ENCODE peak calls at places on chromosomes 13 and 19, in five cellular contexts. V is thoracic aorta; Q is astrocyte; U is PC-3; N is CD8-positive, alpha-beta T cell. Y is an unnamed sample.

GRCh38 chr19:53982611-53983010 is 8.8 kb upstream of the CACNG6 start:
- DNase-seq in U (peak; percentile 67), V (no peak), N (peak; percentile 13), Q (no peak), Y (peak; percentile 34)

GRCh38 chr13:45224181-45224580 is 23.3 kb upstream of the KCTD4 start:
- DNase-seq in Q (peak; percentile 36), V (no peak), U (no peak), N (no peak), Y (no peak)

GRCh38 chr13:44895584-44895983 is 93.7 kb downstream of the NUFIP1 start:
- DNase-seq in Q (no peak), V (no peak), U (no peak), N (no peak), Y (no peak)

GRCh38 chr19:30564551-30565011 is 192.4 kb downstream of the ZNF536 start:
- DNase-seq in U (no peak), N (no peak), Q (no peak), V (no peak), Y (no peak)

GRCh38 chr13:21637296-21637695 is 33.3 kb upstream of the MICU2 start:
- DNase-seq in Q (peak; percentile 68), U (peak; percentile 96), N (peak; percentile 33), V (no peak), Y (peak; percentile 88)

GRCh38 chr13:25525884-25526283 is 154.1 kb downstream of the ATP8A2 start:
- DNase-seq in U (no peak), N (no peak), V (no peak), Q (no peak), Y (no peak)

GRCh38 chr19:38062959-38063786 is 156.2 kb downstream of the SIPA1L3 start:
- DNase-seq in N (no peak), Q (peak; percentile 31), V (no peak), U (no peak), Y (no peak)

GRCh38 chr13:100363874-100364273 is 224.7 kb downstream of the GGACT start:
- DNase-seq in V (no peak), N (no peak), Q (peak; percentile 61), U (peak; percentile 79), Y (no peak)

GRCh38 chr13:112968910-112969691 is at the start of gene MCF2L:
- DNase-seq in N (peak; percentile 63), V (no peak), U (peak; percentile 45), Q (peak; percentile 16), Y (peak; percentile 63)

GRCh38 chr19:7970716-7971448 is 27.4 kb upstream of the TIMM44 start:
- DNase-seq in Q (no peak), U (peak; percentile 76), N (peak; percentile 15), V (no peak), Y (peak; percentile 29)

GRCh38 chr13:41274881-41275280 is 11.5 kb upstream of the MTRF1 start:
- DNase-seq in V (no peak), N (no peak), U (no peak), Q (no peak), Y (no peak)

GRCh38 chr19:342801-343421 is 1.7 kb downstream of the MIER2 start:
- DNase-seq in V (no peak), Q (peak; percentile 95), N (no peak), U (peak; percentile 82), Y (peak; percentile 59)

GRCh38 chr19:48967346-48968178 is 2.5 kb downstream of the FTL start:
- DNase-seq in Q (peak; percentile 42), N (no peak), U (no peak), V (no peak), Y (no peak)

GRCh38 chr19:48670699-48671455 is 1.9 kb downstream of the NTN5 start:
- DNase-seq in U (no peak), V (no peak), N (no peak), Q (no peak), Y (no peak)

GRCh38 chr19:20470345-20471119 is 95.0 kb downstream of the ZNF737 start:
- DNase-seq in U (no peak), Q (no peak), N (no peak), V (no peak), Y (no peak)

GRCh38 chr19:958967-959685 is 25.0 kb upstream of the WDR18 start:
- DNase-seq in U (peak; percentile 76), Q (peak; percentile 57), N (no peak), V (no peak), Y (no peak)

GRCh38 chr13:20431080-20431479 is 94.6 kb downstream of the CRYL1 start:
- DNase-seq in Q (no peak), U (no peak), V (no peak), N (no peak), Y (no peak)

GRCh38 chr13:29918845-29919244 is 68.4 kb upstream of the UBL3 start:
- DNase-seq in Q (peak; percentile 92), U (peak; percentile 95), N (no peak), V (no peak), Y (no peak)

GRCh38 chr19:46390121-46390858 is 23.1 kb downstream of the CCDC8 start:
- DNase-seq in U (no peak), N (no peak), V (no peak), Q (no peak), Y (no peak)

GRCh38 chr19:47097396-47098217 is 16.0 kb downstream of the ZC3H4 start:
- DNase-seq in Q (peak; percentile 47), V (peak; percentile 36), N (no peak), U (no peak), Y (peak; percentile 42)

GRCh38 chr13:79062291-79062690 is 343.8 kb downstream of the RBM26 start:
- DNase-seq in U (no peak), N (no peak), V (no peak), Q (no peak), Y (no peak)

GRCh38 chr13:59332966-59333365 is 830.8 kb downstream of the DIAPH3 start:
- DNase-seq in V (no peak), Q (no peak), U (no peak), N (no peak), Y (no peak)

GRCh38 chr19:9848060-9848459 is 12.9 kb downstream of the PIN1 start:
- DNase-seq in Q (no peak), U (peak; percentile 49), N (peak; percentile 46), V (no peak), Y (no peak)

GRCh38 chr13:49540552-49540951 is 44.8 kb downstream of the PHF11 start:
- DNase-seq in U (peak; percentile 7), V (no peak), Q (peak; percentile 76), N (no peak), Y (no peak)

GRCh38 chr19:47663435-47663910 is 49.7 kb upstream of the EHD2 start:
- DNase-seq in U (peak; percentile 89), N (no peak), V (no peak), Q (peak; percentile 99), Y (no peak)

GRCh38 chr13:112747256-112747655 is 57.4 kb downstream of the ATP11A start:
- DNase-seq in N (no peak), Q (no peak), V (no peak), U (no peak), Y (no peak)

GRCh38 chr19:48963371-48964204 is 1.5 kb upstream of the FTL start:
- DNase-seq in V (peak; percentile 33), U (peak; percentile 43), Q (peak; percentile 51), N (peak; percentile 65), Y (peak; percentile 85)

GRCh38 chr13:80137994-80138393 is 202.9 kb downstream of the SPRY2 start:
- DNase-seq in V (no peak), U (no peak), Q (no peak), N (no peak), Y (no peak)

GRCh38 chr13:113938246-113938645 is 35.6 kb downstream of the C13orf46 start:
- DNase-seq in N (no peak), Q (no peak), U (no peak), V (no peak), Y (no peak)

GRCh38 chr19:43648633-43649032 is 9.0 kb upstream of the CADM4 start:
- DNase-seq in Q (no peak), V (no peak), N (no peak), U (no peak), Y (no peak)

GRCh38 chr19:4979211-4979807 is 10.4 kb downstream of the KDM4B start:
- DNase-seq in V (no peak), U (no peak), Q (no peak), N (no peak), Y (no peak)

GRCh38 chr19:3525052-3525451 is 13.9 kb upstream of the TEKTIP1 start:
- DNase-seq in N (no peak), Q (no peak), U (no peak), V (no peak), Y (no peak)
- H3K4me3 ChIP-seq in N (no peak overlapping the region), Q (no peak overlapping the region), U (no peak overlapping the region), V (no peak overlapping the region), Y (no peak overlapping the region)

DNA sequence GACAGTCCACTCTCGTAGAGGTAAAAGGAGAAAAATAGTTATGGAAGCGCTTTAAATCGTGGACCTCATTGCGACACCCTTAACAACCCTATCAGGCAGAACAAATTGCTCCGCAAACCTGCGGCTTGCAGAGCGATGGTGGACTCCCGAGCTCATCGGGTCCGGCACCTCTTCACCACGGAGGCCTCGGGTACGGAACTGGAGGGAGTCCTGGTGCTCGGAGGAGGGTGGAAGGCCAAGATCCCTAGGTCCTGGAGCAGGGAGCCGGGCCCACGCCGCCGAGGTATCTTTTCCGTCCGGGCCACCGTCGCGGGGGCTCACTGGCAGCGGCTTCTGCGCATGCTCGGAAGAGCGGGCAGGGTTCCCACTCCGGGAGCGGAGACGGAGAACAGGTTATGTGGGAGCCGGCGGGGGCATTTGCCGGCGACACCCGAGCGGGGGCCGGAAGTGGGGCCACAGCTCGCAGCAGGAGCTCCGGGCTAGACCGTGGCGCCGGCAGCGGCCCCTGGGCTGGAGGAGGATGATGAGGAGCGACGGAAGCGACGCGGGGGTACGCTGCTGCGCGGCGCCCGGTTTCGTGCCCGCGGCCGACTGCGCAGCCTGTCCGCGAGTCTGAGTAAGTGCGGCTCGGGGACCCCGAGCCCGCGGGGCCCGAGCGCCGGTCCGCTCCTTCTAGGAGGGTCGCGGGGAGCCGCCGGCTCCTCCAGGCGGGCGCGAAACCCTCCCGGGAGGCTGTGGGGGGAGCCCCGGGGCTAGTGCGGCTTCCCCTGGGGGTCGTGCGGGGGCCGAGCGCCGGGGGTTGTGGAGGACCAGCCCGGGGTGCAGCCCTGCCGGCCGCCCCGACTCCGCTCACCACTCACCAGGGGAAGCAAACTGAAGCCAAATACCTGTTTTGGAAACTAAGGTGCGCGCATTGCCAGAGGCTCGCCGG is at the start of gene ABHD13:
- DNase-seq in V (peak; percentile 68), Q (peak; percentile 75), N (peak; percentile 86), U (peak; percentile 95), Y (peak; percentile 90)
- H3K4me1 ChIP-seq in V (peaks cover 22% of the 10 kb centered on the region), Q (peaks cover 19% of the 10 kb centered on the region), N (peaks cover 41% of the 10 kb centered on the region), U (peaks cover 27% of the 10 kb centered on the region), Y (peaks cover 10% of the 10 kb centered on the region)

GRCh38 chr13:110521296-110521680 is 40.2 kb downstream of the RAB20 start:
- DNase-seq in N (no peak), Q (no peak), U (no peak), V (no peak), Y (no peak)
- H3K4me3 ChIP-seq in N (no peak overlapping the region), Q (no peak overlapping the region), U (no peak overlapping the region), V (peak overlapping the region; percentile 37), Y (no peak overlapping the region)

GRCh38 chr13:46636451-46636850 is 83.5 kb downstream of the LRCH1 start:
- DNase-seq in V (no peak), U (no peak), Q (no peak), N (no peak), Y (no peak)
- H3K4me1 ChIP-seq in V (peaks cover 41% of the 10 kb centered on the region), U (peaks cover 14% of the 10 kb centered on the region), Q (peaks cover 22% of the 10 kb centered on the region), N (no peaks in the 10 kb centered on the region), Y (no peaks in the 10 kb centered on the region)

GRCh38 chr19:14004619-14005380 is 1.3 kb downstream of the RFX1 start:
- DNase-seq in N (no peak), Q (no peak), V (no peak), U (no peak), Y (peak; percentile 77)
- H3K4me3 ChIP-seq in N (peak overlapping the region; percentile 92), Q (peak overlapping the region; percentile 48), V (peak overlapping the region; percentile 93), U (peak overlapping the region; percentile 84), Y (peak overlapping the region; percentile 68)

Y was measured in colonic mucosa.